ENCODE peak calls at places on chromosomes 4 and X, in four cellular contexts. One of them, this sample, is unnamed.
A peak's percentile ranks its signal among the peaks of the same experiment; 100 is the strongest.

GRCh38 chrX:150903110-150903508 is 4.6 kb upstream of the CD99L2 start:
- DNase-seq in endodermal cell: peak; percentile 78
- DNase-seq in GM23248: no peak
- DNase-seq in CD8-positive, alpha-beta memory T cell: no peak
- DNase-seq in this sample: no peak

GRCh38 chrX:129980540-129981206 is 1.8 kb upstream of the BCORL1 start:
- DNase-seq in endodermal cell: peak; percentile 81
- DNase-seq in GM23248: peak; percentile 35
- DNase-seq in CD8-positive, alpha-beta memory T cell: peak; percentile 34
- DNase-seq in this sample: no peak

GRCh38 chr4:175776217-175776616 is 35.8 kb downstream of the GPM6A start:
- DNase-seq in endodermal cell: peak; percentile 73
- DNase-seq in GM23248: no peak
- DNase-seq in CD8-positive, alpha-beta memory T cell: no peak
- DNase-seq in this sample: no peak

GRCh38 chr4:84848432-84848831 is 118.1 kb downstream of the WDFY3 start:
- DNase-seq in endodermal cell: no peak
- DNase-seq in GM23248: no peak
- DNase-seq in CD8-positive, alpha-beta memory T cell: no peak
- DNase-seq in this sample: no peak

GRCh38 chr4:51925307-51925706 is 82.4 kb downstream of the DCUN1D4 start:
- DNase-seq in endodermal cell: no peak
- DNase-seq in GM23248: no peak
- DNase-seq in CD8-positive, alpha-beta memory T cell: no peak
- DNase-seq in this sample: no peak

GRCh38 chr4:37522996-37523395 is 163.2 kb downstream of the RELL1 start:
- DNase-seq in endodermal cell: no peak
- DNase-seq in GM23248: peak; percentile 5
- DNase-seq in CD8-positive, alpha-beta memory T cell: no peak
- DNase-seq in this sample: no peak

GRCh38 chr4:68606240-68606639 is 30.1 kb upstream of the UGT2B17 start:
- DNase-seq in endodermal cell: no peak
- DNase-seq in GM23248: no peak
- DNase-seq in CD8-positive, alpha-beta memory T cell: no peak
- DNase-seq in this sample: no peak

GRCh38 chrX:129957241-129958099 is 25.0 kb upstream of the BCORL1 start:
- DNase-seq in endodermal cell: peak; percentile 87
- DNase-seq in GM23248: peak; percentile 66
- DNase-seq in CD8-positive, alpha-beta memory T cell: no peak
- DNase-seq in this sample: no peak

GRCh38 chr4:89762311-89762710 is 74.7 kb downstream of the SNCA start:
- DNase-seq in endodermal cell: no peak
- DNase-seq in GM23248: no peak
- DNase-seq in CD8-positive, alpha-beta memory T cell: no peak
- DNase-seq in this sample: no peak

GRCh38 chr4:110816367-110816766 is 193.5 kb upstream of the PITX2 start:
- DNase-seq in endodermal cell: no peak
- DNase-seq in GM23248: peak; percentile 27
- DNase-seq in CD8-positive, alpha-beta memory T cell: no peak
- DNase-seq in this sample: no peak

GRCh38 chr4:73066928-73067327 is 2.6 kb downstream of the COX18 start:
- DNase-seq in endodermal cell: no peak
- DNase-seq in GM23248: no peak
- DNase-seq in CD8-positive, alpha-beta memory T cell: peak; percentile 10
- DNase-seq in this sample: peak; percentile 45

GRCh38 chrX:14673764-14674163 is 144.4 kb downstream of the GLRA2 start:
- DNase-seq in endodermal cell: no peak
- DNase-seq in GM23248: peak; percentile 80
- DNase-seq in CD8-positive, alpha-beta memory T cell: no peak
- DNase-seq in this sample: no peak

GRCh38 chr4:92825186-92825715 is 521.5 kb downstream of the GRID2 start:
- DNase-seq in endodermal cell: no peak
- DNase-seq in GM23248: no peak
- DNase-seq in CD8-positive, alpha-beta memory T cell: no peak
- DNase-seq in this sample: no peak

GRCh38 chrX:106899841-106900240 is 3.3 kb downstream of the RIPPLY1 start:
- DNase-seq in endodermal cell: no peak
- DNase-seq in GM23248: no peak
- DNase-seq in CD8-positive, alpha-beta memory T cell: no peak
- DNase-seq in this sample: no peak

GRCh38 chr4:90007494-90008167 is 113.0 kb downstream of the MMRN1 start:
- DNase-seq in endodermal cell: peak; percentile 74
- DNase-seq in GM23248: no peak
- DNase-seq in CD8-positive, alpha-beta memory T cell: no peak
- DNase-seq in this sample: no peak

GRCh38 chrX:109842611-109843010 is 109.6 kb upstream of the ACSL4 start:
- DNase-seq in endodermal cell: no peak
- DNase-seq in GM23248: no peak
- DNase-seq in CD8-positive, alpha-beta memory T cell: no peak
- DNase-seq in this sample: no peak

GRCh38 chr4:3077796-3078195 is 3.3 kb downstream of the HTT start:
- DNase-seq in endodermal cell: no peak
- DNase-seq in GM23248: no peak
- DNase-seq in CD8-positive, alpha-beta memory T cell: no peak
- DNase-seq in this sample: no peak

GRCh38 chr4:8205749-8206611 is 6.9 kb downstream of the SH3TC1 start:
- DNase-seq in endodermal cell: no peak
- DNase-seq in GM23248: no peak
- DNase-seq in CD8-positive, alpha-beta memory T cell: no peak
- DNase-seq in this sample: no peak

GRCh38 chr4:6116696-6117285 is 83.6 kb downstream of the JAKMIP1 start:
- DNase-seq in endodermal cell: peak; percentile 81
- DNase-seq in GM23248: no peak
- DNase-seq in CD8-positive, alpha-beta memory T cell: no peak
- DNase-seq in this sample: no peak

GRCh38 chr4:110926841-110927400 is 304.0 kb upstream of the PITX2 start:
- DNase-seq in endodermal cell: no peak
- DNase-seq in GM23248: peak; percentile 2
- DNase-seq in CD8-positive, alpha-beta memory T cell: no peak
- DNase-seq in this sample: no peak

GRCh38 chrX:132216283-132216682 is 3.0 kb downstream of the RAP2C start:
- DNase-seq in endodermal cell: no peak
- DNase-seq in GM23248: no peak
- DNase-seq in CD8-positive, alpha-beta memory T cell: no peak
- DNase-seq in this sample: no peak

GRCh38 chr4:143667461-143667860 is 33.0 kb downstream of the FREM3 start:
- DNase-seq in endodermal cell: no peak
- DNase-seq in GM23248: peak; percentile 75
- DNase-seq in CD8-positive, alpha-beta memory T cell: no peak
- DNase-seq in this sample: no peak

GRCh38 chr4:138775485-138775884 is 240.1 kb upstream of the NOCT start:
- DNase-seq in endodermal cell: no peak
- DNase-seq in GM23248: no peak
- DNase-seq in CD8-positive, alpha-beta memory T cell: no peak
- DNase-seq in this sample: no peak
- H3K27ac ChIP-seq in endodermal cell: no peak overlapping the region
- H3K27ac ChIP-seq in GM23248: no peak overlapping the region
- H3K27ac ChIP-seq in CD8-positive, alpha-beta memory T cell: no peak overlapping the region
- H3K27ac ChIP-seq in this sample: no peak overlapping the region

DNA sequence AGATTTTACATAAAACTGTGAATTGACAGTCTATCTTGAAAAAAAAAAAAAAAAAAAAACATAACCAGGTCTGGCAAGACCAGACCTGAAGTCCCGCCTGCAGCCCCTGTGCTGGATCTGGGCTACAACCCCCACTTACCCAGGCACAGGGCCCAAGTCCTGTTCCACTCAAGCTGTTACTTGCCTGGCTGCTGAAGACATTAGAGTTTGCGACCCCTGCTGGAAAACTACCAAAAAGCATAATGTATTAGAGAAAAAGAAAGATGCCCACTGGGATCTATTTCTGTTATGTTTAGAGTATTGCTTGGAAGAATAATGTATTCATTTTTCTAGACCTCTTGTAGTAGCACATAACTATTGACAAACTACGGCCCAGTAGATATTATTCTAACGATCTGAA is 4.7 kb downstream of the HS3ST1 start:
- DNase-seq in endodermal cell: peak; percentile 81
- DNase-seq in GM23248: peak; percentile 6
- DNase-seq in CD8-positive, alpha-beta memory T cell: no peak
- DNase-seq in this sample: peak; percentile 22
- H3K4me3 ChIP-seq in endodermal cell: peak overlapping the region; percentile 15
- H3K4me3 ChIP-seq in GM23248: no peak overlapping the region
- H3K4me3 ChIP-seq in CD8-positive, alpha-beta memory T cell: no peak overlapping the region
- H3K4me3 ChIP-seq in this sample: no peak overlapping the region

DNA sequence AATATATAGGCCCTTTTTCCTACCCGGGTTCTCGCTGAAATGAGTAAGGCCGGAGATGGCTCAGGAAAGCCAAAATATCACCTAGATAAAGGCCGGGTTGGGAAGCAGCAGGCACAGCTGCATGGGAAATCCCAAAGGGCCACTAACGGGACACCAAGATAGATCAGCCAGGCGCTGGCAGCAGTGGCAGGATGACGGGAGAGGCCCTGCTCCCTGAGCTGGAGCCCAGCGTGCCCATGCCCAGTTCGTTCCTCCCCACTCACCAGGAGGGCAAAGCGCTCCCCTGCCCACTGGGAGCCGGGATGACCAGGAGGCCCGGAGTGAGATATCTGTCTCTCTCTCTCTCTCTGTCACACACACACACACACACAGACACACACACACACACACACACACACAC is 109.8 kb downstream of the DCTD start:
- DNase-seq in endodermal cell: no peak
- DNase-seq in GM23248: peak; percentile 5
- DNase-seq in CD8-positive, alpha-beta memory T cell: no peak
- DNase-seq in this sample: no peak
- H3K27ac ChIP-seq in endodermal cell: no peak overlapping the region
- H3K27ac ChIP-seq in GM23248: no peak overlapping the region
- H3K27ac ChIP-seq in CD8-positive, alpha-beta memory T cell: no peak overlapping the region
- H3K27ac ChIP-seq in this sample: no peak overlapping the region

GRCh38 chrX:139201924-139202323 is 328.6 kb upstream of the F9 start:
- DNase-seq in endodermal cell: no peak
- DNase-seq in GM23248: no peak
- DNase-seq in CD8-positive, alpha-beta memory T cell: no peak
- DNase-seq in this sample: no peak
- H3K4me3 ChIP-seq in endodermal cell: peak overlapping the region; percentile 81
- H3K4me3 ChIP-seq in GM23248: no peak overlapping the region
- H3K4me3 ChIP-seq in CD8-positive, alpha-beta memory T cell: no peak overlapping the region
- H3K4me3 ChIP-seq in this sample: no peak overlapping the region

DNA sequence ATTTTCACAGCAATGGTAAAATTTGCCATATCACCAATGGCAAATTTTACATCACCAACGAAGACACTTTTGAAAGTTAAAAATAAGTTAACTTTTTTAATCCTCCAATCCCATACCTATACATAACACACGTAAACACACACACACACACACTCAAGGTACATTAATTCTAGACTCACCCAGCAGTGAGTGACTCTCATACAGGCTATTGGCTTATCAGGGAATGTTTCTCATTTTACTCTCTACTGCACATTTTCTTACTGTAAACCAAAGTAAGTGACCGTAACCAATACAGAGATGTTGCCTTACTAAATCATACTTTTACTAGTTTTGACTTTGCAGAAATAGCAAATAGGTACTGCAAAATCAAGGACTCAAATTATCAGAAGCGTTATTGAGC is 2.3 kb downstream of the VEGFC start:
- DNase-seq in endodermal cell: no peak
- DNase-seq in GM23248: peak; percentile 36
- DNase-seq in CD8-positive, alpha-beta memory T cell: no peak
- DNase-seq in this sample: no peak
- H3K27ac ChIP-seq in endodermal cell: no peak overlapping the region
- H3K27ac ChIP-seq in GM23248: peak overlapping the region; percentile 85
- H3K27ac ChIP-seq in CD8-positive, alpha-beta memory T cell: no peak overlapping the region
- H3K27ac ChIP-seq in this sample: no peak overlapping the region

GRCh38 chrX:8289523-8289922 is 118.5 kb upstream of the VCX2 start:
- DNase-seq in endodermal cell: no peak
- DNase-seq in GM23248: no peak
- DNase-seq in CD8-positive, alpha-beta memory T cell: no peak
- DNase-seq in this sample: no peak
- H3K4me3 ChIP-seq in endodermal cell: no peak overlapping the region
- H3K4me3 ChIP-seq in GM23248: no peak overlapping the region
- H3K4me3 ChIP-seq in CD8-positive, alpha-beta memory T cell: no peak overlapping the region
- H3K4me3 ChIP-seq in this sample: no peak overlapping the region

This sample was measured in naive thymus-derived CD4-positive, alpha-beta T cell.